ENCODE peak calls at places on chromosomes 6 and 20, in five cellular contexts. E is NCI-H1105; S is fibroblast of pulmonary artery; I is non-pigmented ciliary epithelial cell; Y is activated CD4-positive, CD25-positive, alpha-beta regulatory T cell treated with anti-CD3 and anti-CD28 coated beads, Interleukin-2, amount 50 U/mL, for 16 hours. M is an unnamed sample.

GRCh38 chr6:14068133-14068532 is 49.4 kb upstream of the CD83 start:
- DNase-seq in I (peak), E (no peak), Y (no peak), S (peak), M (peak)

GRCh38 chr6:136657629-136658028 is 107.4 kb upstream of the MAP7 start:
- DNase-seq in Y (no peak), S (no peak), I (no peak), E (no peak), M (peak)

GRCh38 chr6:849075-849506 is 156.2 kb upstream of the EXOC2 start:
- DNase-seq in E (no peak), Y (no peak), I (no peak), S (no peak), M (no peak)

GRCh38 chr6:32664827-32665362 is 1.6 kb downstream of the HLA-DQB1 start:
- DNase-seq in S (no peak), E (no peak), Y (peak), I (no peak), M (no peak)

GRCh38 chr6:26473758-26474438 is 16.1 kb downstream of the BTN2A1 start:
- DNase-seq in Y (peak), I (peak), E (peak), S (peak), M (peak)

GRCh38 chr6:70669133-70669532 is 1.4 kb downstream of the SMAP1 start:
- DNase-seq in Y (no peak), S (no peak), I (no peak), E (no peak), M (peak)

GRCh38 chr6:50990750-50991446 is 172.2 kb downstream of the TFAP2B start:
- DNase-seq in I (peak), Y (no peak), S (no peak), E (no peak), M (no peak)

GRCh38 chr6:140082867-140083297 is 708.4 kb upstream of the CITED2 start:
- DNase-seq in S (peak), E (no peak), I (no peak), Y (no peak), M (peak)

GRCh38 chr6:124433369-124434064 is 528.7 kb upstream of the RNF217 start:
- DNase-seq in E (peak), Y (no peak), I (no peak), S (no peak), M (peak)

GRCh38 chr20:32528291-32528891 is 56.7 kb downstream of the NOL4L start:
- DNase-seq in I (no peak), E (peak), Y (no peak), S (no peak), M (no peak)

GRCh38 chr20:23206995-23207394 is 120.9 kb upstream of the CD93 start:
- DNase-seq in E (no peak), I (no peak), S (no peak), Y (no peak), M (no peak)

GRCh38 chr6:133632206-133632605 is 256.7 kb upstream of the TCF21 start:
- DNase-seq in S (peak), I (no peak), Y (no peak), E (no peak), M (peak)

GRCh38 chr6:16244869-16245451 is 6.6 kb downstream of the GMPR start:
- DNase-seq in I (no peak), E (peak), S (no peak), Y (no peak), M (peak)

GRCh38 chr20:61178431-61179080 is 73.5 kb upstream of the CDH4 start:
- DNase-seq in I (no peak), S (no peak), Y (no peak), E (no peak), M (no peak)

GRCh38 chr6:131782764-131783163 is 25.1 kb upstream of the ENPP1 start:
- DNase-seq in I (no peak), E (peak), S (no peak), Y (no peak), M (no peak)

GRCh38 chr6:23415819-23416427 is 710.1 kb upstream of the NRSN1 start:
- DNase-seq in S (no peak), Y (no peak), E (no peak), I (no peak), M (no peak)

GRCh38 chr20:21202284-21202683 is 76.4 kb downstream of the KIZ start:
- DNase-seq in E (no peak), I (no peak), Y (no peak), S (peak), M (peak)

GRCh38 chr6:128882991-128883571 is at the start of gene LAMA2:
- DNase-seq in I (no peak), S (peak), Y (no peak), E (peak), M (peak)

GRCh38 chr20:25055711-25056492 is 2.0 kb downstream of the ACSS1 start:
- DNase-seq in Y (no peak), E (no peak), I (no peak), S (no peak), M (peak)

GRCh38 chr6:87045521-87046075 is 49.3 kb downstream of the CGA start:
- DNase-seq in I (no peak), Y (no peak), S (no peak), E (no peak), M (no peak)

GRCh38 chr6:107310362-107310761 is 149.0 kb downstream of the PDSS2 start:
- DNase-seq in Y (no peak), I (no peak), E (no peak), S (no peak), M (no peak)

GRCh38 chr20:32898721-32899120 is 40.0 kb downstream of the EFCAB8 start:
- DNase-seq in I (peak), E (no peak), S (peak), Y (no peak), M (no peak)

GRCh38 chr20:44644384-44645131 is 6.9 kb downstream of the ADA start:
- DNase-seq in E (no peak), I (no peak), S (no peak), Y (no peak), M (no peak)

GRCh38 chr6:25359191-25359861 is 80.2 kb downstream of the CARMIL1 start:
- DNase-seq in S (peak), E (no peak), Y (no peak), I (no peak), M (peak)

GRCh38 chr6:42429042-42429574 is 22.6 kb downstream of the TRERF1 start:
- DNase-seq in S (no peak), I (no peak), E (no peak), Y (no peak), M (no peak)

GRCh38 chr6:30727920-30728605 is 7.9 kb downstream of the TUBB start:
- DNase-seq in E (no peak), S (peak), Y (no peak), I (no peak), M (peak)

GRCh38 chr6:22828179-22829062 is 259.1 kb downstream of the HDGFL1 start:
- DNase-seq in E (no peak), I (peak), Y (no peak), S (peak), M (peak)

GRCh38 chr20:54431545-54431944 is 43.8 kb upstream of the DOK5 start:
- DNase-seq in Y (no peak), I (no peak), S (no peak), E (no peak), M (peak)

GRCh38 chr6:95364016-95364604 is 213.2 kb upstream of the MANEA start:
- DNase-seq in S (peak), Y (no peak), E (peak), I (no peak), M (peak)

GRCh38 chr20:51091564-51092195 is 68.8 kb upstream of the KCNG1 start:
- DNase-seq in S (no peak), I (no peak), Y (no peak), E (no peak), M (no peak)

GRCh38 chr20:47847882-47848485 is 62.7 kb upstream of the SULF2 start:
- DNase-seq in E (no peak), Y (no peak), S (no peak), I (no peak), M (peak)

GRCh38 chr6:129730477-129731165 is 20.6 kb upstream of the ARHGAP18 start:
- DNase-seq in Y (no peak), I (no peak), S (peak), E (peak), M (peak)

GRCh38 chr6:70874181-70874913 is 82.5 kb downstream of the B3GAT2 start:
- DNase-seq in S (no peak), Y (no peak), I (no peak), E (no peak), M (no peak)

GRCh38 chr6:156686940-156687874 is 90.0 kb upstream of the ARID1B start:
- DNase-seq in E (peak), S (peak), I (peak), Y (peak), M (peak)

GRCh38 chr20:52937701-52938100 is 34.5 kb upstream of the TSHZ2 start:
- DNase-seq in S (no peak), E (no peak), I (peak), Y (no peak), M (no peak)

GRCh38 chr20:37223053-37223452 is 38.6 kb downstream of the GHRH start:
- DNase-seq in I (peak), Y (no peak), S (peak), E (no peak), M (peak)

GRCh38 chr20:34163316-34163715 is 51.3 kb upstream of the EIF2S2 start:
- DNase-seq in Y (no peak), I (no peak), S (no peak), E (peak), M (no peak)

GRCh38 chr6:80543598-80544181 is 437.2 kb downstream of the BCKDHB start:
- DNase-seq in E (no peak), I (peak), Y (no peak), S (peak), M (peak)

GRCh38 chr6:148293181-148293995 is 49.2 kb upstream of the SASH1 start:
- DNase-seq in I (no peak), E (no peak), Y (no peak), S (no peak), M (peak)

GRCh38 chr20:24257171-24257570 is 212.3 kb upstream of the SYNDIG1 start:
- DNase-seq in S (no peak), Y (no peak), E (no peak), I (no peak), M (no peak)

M was measured in fibroblast of lung.